ENCODE peak calls at places on chromosome 1, in four cellular contexts. A is A549, S is AG10803, N is astrocyte of the cerebellum. E is an unnamed sample.

GRCh38 chr1:43556772-43557171 is 26.1 kb downstream of the PTPRF start:
- DNase-seq in A (no peak), S (no peak), N (no peak), E (no peak)

GRCh38 chr1:41765109-41765655 is 153.5 kb downstream of the HIVEP3 start:
- DNase-seq in A (no peak), S (no peak), N (no peak), E (no peak)

GRCh38 chr1:114368560-114369255 is 142.3 kb downstream of the TRIM33 start:
- DNase-seq in A (no peak), S (no peak), N (no peak), E (no peak)

GRCh38 chr1:39387452-39387851 is 104.0 kb upstream of the BMP8A start:
- DNase-seq in A (peak; percentile 62), S (peak; percentile 92), N (peak; percentile 68), E (peak; percentile 90)

GRCh38 chr1:243642936-243643335 is 207.1 kb downstream of the AKT3 start:
- DNase-seq in A (no peak), S (peak; percentile 44), N (peak; percentile 20), E (no peak)

GRCh38 chr1:213231795-213232231 is 180.8 kb downstream of the RPS6KC1 start:
- DNase-seq in A (no peak), S (no peak), N (no peak), E (peak; percentile 78)

GRCh38 chr1:221723018-221723917 is 18.6 kb downstream of the DUSP10 start:
- DNase-seq in A (no peak), S (peak; percentile 42), N (no peak), E (peak; percentile 79)

GRCh38 chr1:220123889-220124288 is 30.0 kb downstream of the IARS2 start:
- DNase-seq in A (peak; percentile 38), S (no peak), N (no peak), E (no peak)

GRCh38 chr1:225567789-225568188 is 85.1 kb downstream of the ENAH start:
- DNase-seq in A (no peak), S (no peak), N (no peak), E (no peak)

GRCh38 chr1:17404820-17405219 is 32.8 kb downstream of the PADI6 start:
- DNase-seq in A (no peak), S (no peak), N (no peak), E (no peak)

GRCh38 chr1:31669786-31670582 is 25.3 kb upstream of the PEF1 start:
- DNase-seq in A (peak; percentile 22), S (peak; percentile 29), N (no peak), E (no peak)

GRCh38 chr1:30902653-30903290 is 5.8 kb downstream of the SDC3 start:
- DNase-seq in A (no peak), S (no peak), N (no peak), E (no peak)

GRCh38 chr1:232538224-232538942 is 91.5 kb downstream of the SIPA1L2 start:
- DNase-seq in A (peak; percentile 40), S (peak; percentile 34), N (peak; percentile 51), E (no peak)

GRCh38 chr1:20486457-20487235 is 636 bp upstream of the CAMK2N1 start:
- DNase-seq in A (peak; percentile 50), S (peak; percentile 44), N (no peak), E (no peak)

GRCh38 chr1:9435854-9436253 is 103.4 kb upstream of the SLC25A33 start:
- DNase-seq in A (no peak), S (no peak), N (no peak), E (no peak)

GRCh38 chr1:236280438-236281285 is 1.1 kb downstream of the ERO1B start:
- DNase-seq in A (no peak), S (no peak), N (no peak), E (no peak)

GRCh38 chr1:236395780-236396664 is 1.9 kb downstream of the EDARADD start:
- DNase-seq in A (no peak), S (no peak), N (no peak), E (no peak)

GRCh38 chr1:193786996-193787546 is 600.7 kb upstream of the B3GALT2 start:
- DNase-seq in A (no peak), S (no peak), N (no peak), E (no peak)

GRCh38 chr1:183834568-183834967 is 29.6 kb downstream of the RGL1 start:
- DNase-seq in A (no peak), S (no peak), N (no peak), E (no peak)

GRCh38 chr1:59707216-59707615 is 107.5 kb upstream of the HOOK1 start:
- DNase-seq in A (peak; percentile 12), S (peak; percentile 94), N (peak; percentile 88), E (peak; percentile 93)

GRCh38 chr1:17187065-17187464 is 17.9 kb upstream of the PADI1 start:
- DNase-seq in A (no peak), S (no peak), N (no peak), E (no peak)

GRCh38 chr1:203038217-203038741 is 12.0 kb downstream of the PPFIA4 start:
- DNase-seq in A (peak; percentile 45), S (peak; percentile 85), N (peak; percentile 24), E (peak; percentile 89)

GRCh38 chr1:60657926-60658325 is 424.4 kb upstream of the NFIA start:
- DNase-seq in A (no peak), S (no peak), N (no peak), E (no peak)

GRCh38 chr1:32249831-32250525 is 1.1 kb upstream of the LCK start:
- DNase-seq in A (no peak), S (no peak), N (no peak), E (no peak)

DNA sequence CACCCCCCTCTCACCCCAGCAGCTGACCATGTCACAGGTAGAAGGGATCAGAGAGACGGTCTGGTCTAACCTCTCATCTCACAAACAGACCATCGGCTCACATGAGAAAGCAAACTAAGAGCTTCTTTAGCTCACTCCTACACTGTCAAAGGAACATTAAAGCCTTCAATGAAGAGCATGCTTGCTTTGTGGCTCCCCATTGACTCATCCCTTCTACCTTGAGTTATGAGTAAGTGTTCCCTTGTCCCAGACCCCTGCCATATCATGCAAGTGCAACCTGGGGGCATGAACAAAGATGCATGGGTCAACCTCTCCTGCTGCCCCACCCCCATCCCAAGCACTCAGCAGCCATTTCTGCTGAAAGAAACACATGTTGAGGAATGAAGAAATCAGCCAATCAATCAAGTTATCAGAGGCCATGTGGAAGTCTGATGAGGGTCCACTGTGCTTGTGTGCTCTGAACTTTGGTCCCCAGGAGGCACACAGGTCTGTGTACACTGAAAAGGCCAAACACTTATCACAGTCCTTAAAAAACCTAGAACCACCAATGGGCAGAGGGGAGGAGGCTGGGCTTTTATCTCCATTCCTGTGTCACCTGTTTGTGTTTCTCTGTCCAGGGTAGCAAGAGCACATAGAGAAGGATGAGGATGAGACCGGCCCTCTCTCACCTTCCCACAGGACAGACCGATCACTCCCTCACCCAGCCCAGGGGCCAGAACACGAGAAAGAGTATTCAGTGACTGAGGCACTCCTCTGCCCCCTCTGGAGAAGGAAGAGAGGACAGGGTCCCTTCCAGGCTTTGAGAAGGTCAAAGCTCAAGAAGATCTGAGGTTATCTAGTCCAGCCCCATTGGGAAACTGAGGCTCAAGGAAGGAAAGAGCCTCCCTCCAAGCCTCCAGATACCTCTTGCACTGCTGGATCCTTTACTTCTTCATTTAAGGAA is 9.5 kb downstream of the ETNK2 start:
- DNase-seq in A (no peak), S (no peak), N (no peak), E (no peak)
- TF ChIP-seq CTCF in A (no peak), S (no peak), N (no peak), E (peak; percentile 12)

GRCh38 chr1:102531031-102531430 is 534.3 kb upstream of the OLFM3 start:
- DNase-seq in A (no peak), S (peak; percentile 11), N (no peak), E (peak; percentile 88)

GRCh38 chr1:102529446-102529845 is 532.7 kb upstream of the OLFM3 start:
- DNase-seq in A (no peak), S (no peak), N (no peak), E (peak; percentile 58)
- TF ChIP-seq CTCF in A (no peak), S (no peak), N (no peak), E (no peak)

DNA sequence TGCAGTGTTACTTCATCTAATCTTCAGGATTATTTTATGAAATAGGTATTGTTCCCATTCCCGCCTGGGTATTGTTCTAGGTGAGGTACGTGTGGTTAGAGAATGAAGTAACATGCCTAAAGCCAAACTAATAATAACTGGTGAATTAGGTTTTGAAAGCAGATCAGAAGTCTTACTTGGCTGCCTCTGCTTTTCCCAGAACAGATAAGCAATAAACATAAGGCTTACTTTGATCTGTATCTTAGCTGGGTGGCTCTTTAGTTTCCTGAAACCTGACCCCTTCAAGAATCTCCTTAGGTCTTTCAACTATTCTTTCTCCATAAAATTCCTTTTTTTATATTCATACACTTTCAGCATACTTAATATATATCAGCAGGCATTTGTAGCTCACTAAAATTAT is 65.3 kb downstream of the VAV3 start:
- DNase-seq in A (no peak), S (no peak), N (no peak), E (no peak)
- TF ChIP-seq CTCF in A (no peak), S (no peak), N (no peak), E (no peak)

DNA sequence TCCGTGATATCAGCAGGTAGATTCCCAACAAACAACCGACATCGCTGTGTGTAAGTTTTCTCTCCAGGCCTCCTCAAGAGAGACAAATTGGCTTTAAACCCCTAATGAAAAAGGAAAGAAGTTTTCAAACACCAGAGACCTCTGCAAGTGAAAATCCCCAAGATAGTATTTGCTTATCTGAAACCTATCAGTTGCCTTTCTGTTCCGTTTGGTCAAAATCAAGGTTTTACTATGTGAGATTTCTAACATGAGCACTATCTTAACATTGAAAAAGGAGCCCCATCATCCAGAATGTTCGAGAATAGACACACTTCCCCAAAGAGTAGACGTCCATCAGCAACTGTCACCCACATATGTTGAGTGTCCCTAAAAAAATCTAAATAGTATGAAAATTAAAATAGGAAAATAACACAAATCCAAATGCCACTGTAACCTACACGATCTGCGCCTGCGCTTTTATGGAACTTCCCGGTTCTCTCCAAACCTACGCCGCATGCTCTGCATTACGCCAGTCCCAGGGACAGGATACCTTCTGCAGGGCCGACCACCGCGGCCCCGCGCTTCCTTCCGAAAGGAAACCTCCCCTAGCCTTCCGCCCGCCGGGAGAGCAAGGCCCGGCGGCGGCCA is 1.4 kb downstream of the SFPQ start:
- DNase-seq in A (no peak), S (no peak), N (no peak), E (no peak)
- TF ChIP-seq CTCF in A (no peak), S (no peak), N (no peak), E (no peak)

DNA sequence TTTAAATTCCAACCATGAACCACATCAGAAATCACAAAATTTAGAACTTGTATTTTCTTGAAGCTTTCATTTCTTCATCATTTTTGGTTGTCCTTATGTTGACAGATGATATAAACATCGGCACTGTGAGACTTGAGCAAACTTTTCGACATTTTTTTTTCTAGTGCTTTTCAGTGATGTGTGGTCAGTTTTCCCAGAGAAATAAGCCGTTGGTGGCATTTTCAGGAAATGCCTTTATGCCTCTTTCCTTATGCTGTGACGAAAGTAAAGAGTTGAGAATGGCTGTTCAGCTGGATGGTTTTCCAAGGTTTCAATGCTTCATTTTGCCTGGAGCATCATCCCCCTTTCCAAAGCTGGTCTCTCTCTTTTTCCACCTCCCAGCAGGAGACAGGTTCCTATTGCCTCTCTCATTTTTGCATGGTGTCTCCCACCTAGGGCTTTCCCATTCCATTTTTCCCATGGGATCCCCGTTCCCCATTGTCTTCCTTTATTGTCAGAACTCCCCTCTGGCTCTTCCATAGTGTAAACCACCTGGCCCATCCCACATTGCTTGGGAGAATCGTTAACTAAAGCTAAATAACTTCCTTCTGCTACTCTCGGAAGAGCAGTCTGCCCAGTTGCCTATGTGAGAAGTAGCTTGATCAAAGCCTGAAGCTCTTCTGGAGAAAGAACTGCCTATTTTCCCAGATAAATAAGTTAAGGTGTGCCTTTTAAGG is 61.4 kb upstream of the DYNLT5 start:
- DNase-seq in A (no peak), S (peak; percentile 22), N (no peak), E (no peak)
- TF ChIP-seq CTCF in A (no peak), S (no peak), N (no peak), E (no peak)

GRCh38 chr1:245893025-245893424 is 614.1 kb downstream of the SMYD3 start:
- DNase-seq in A (no peak), S (no peak), N (no peak), E (no peak)

GRCh38 chr1:245888809-245889208 is 618.3 kb downstream of the SMYD3 start:
- DNase-seq in A (peak; percentile 10), S (peak; percentile 23), N (no peak), E (peak; percentile 33)
- TF ChIP-seq CTCF in A (peak; percentile 12), S (peak; percentile 41), N (peak; percentile 36), E (peak; percentile 74)

GRCh38 chr1:10909697-10910489 is 102.6 kb upstream of the TARDBP start:
- DNase-seq in A (peak; percentile 46), S (no peak), N (no peak), E (no peak)
- TF ChIP-seq CTCF in A (peak; percentile 38), S (peak; percentile 27), N (peak; percentile 38), E (peak; percentile 75)